ENCODE peak calls at places on chromosomes 11 and 22, in four cellular contexts. One of them, this sample, is unnamed.

GRCh38 chr11:100719362-100719761 is 32.3 kb downstream of the ARHGAP42 start:
- DNase-seq in H1: no peak
- DNase-seq in HepG2: no peak
- DNase-seq in GM12878: no peak
- DNase-seq in this sample: peak; percentile 59

GRCh38 chr11:119934866-119935265 is 203.0 kb downstream of the TRIM29 start:
- DNase-seq in HepG2: no peak
- DNase-seq in GM12878: no peak
- DNase-seq in H1: no peak
- DNase-seq in this sample: no peak

GRCh38 chr11:60978546-60979380 is 7.3 kb downstream of the CD6 start:
- DNase-seq in H1: no peak
- DNase-seq in HepG2: no peak
- DNase-seq in GM12878: peak; percentile 21
- DNase-seq in this sample: no peak

GRCh38 chr22:30717331-30717921 is 22.8 kb downstream of the OSBP2 start:
- DNase-seq in H1: no peak
- DNase-seq in GM12878: no peak
- DNase-seq in HepG2: peak; percentile 12
- DNase-seq in this sample: no peak

GRCh38 chr11:130592056-130592455 is 143.6 kb downstream of the ADAMTS15 start:
- DNase-seq in H1: no peak
- DNase-seq in HepG2: no peak
- DNase-seq in GM12878: no peak
- DNase-seq in this sample: no peak

GRCh38 chr11:115164774-115165173 is 339.4 kb downstream of the CADM1 start:
- DNase-seq in GM12878: no peak
- DNase-seq in HepG2: no peak
- DNase-seq in H1: no peak
- DNase-seq in this sample: peak; percentile 71

GRCh38 chr22:40665312-40665711 is 14.0 kb upstream of the MCHR1 start:
- DNase-seq in H1: no peak
- DNase-seq in HepG2: no peak
- DNase-seq in GM12878: no peak
- DNase-seq in this sample: no peak

GRCh38 chr22:32237905-32238304 is 17.2 kb downstream of the SLC5A4 start:
- DNase-seq in HepG2: no peak
- DNase-seq in H1: no peak
- DNase-seq in GM12878: no peak
- DNase-seq in this sample: no peak

GRCh38 chr11:19938866-19939265 is 221.4 kb downstream of the DBX1 start:
- DNase-seq in GM12878: no peak
- DNase-seq in HepG2: no peak
- DNase-seq in H1: no peak
- DNase-seq in this sample: no peak

GRCh38 chr11:69641681-69642548 is 959 bp downstream of the CCND1 start:
- DNase-seq in HepG2: no peak
- DNase-seq in GM12878: no peak
- DNase-seq in H1: no peak
- DNase-seq in this sample: no peak

GRCh38 chr11:19711911-19712280 is 741 bp upstream of the NAV2 start:
- DNase-seq in H1: no peak
- DNase-seq in HepG2: no peak
- DNase-seq in GM12878: no peak
- DNase-seq in this sample: peak; percentile 16

GRCh38 chr11:19995131-19995530 is 165.1 kb downstream of the DBX1 start:
- DNase-seq in GM12878: no peak
- DNase-seq in HepG2: peak; percentile 88
- DNase-seq in H1: no peak
- DNase-seq in this sample: no peak

GRCh38 chr11:66363805-66364535 is 7.6 kb downstream of the SLC29A2 start:
- DNase-seq in GM12878: no peak
- DNase-seq in H1: peak; percentile 99
- DNase-seq in HepG2: no peak
- DNase-seq in this sample: peak; percentile 71

GRCh38 chr11:57597971-57598830 is 716 bp downstream of the SERPING1 start:
- DNase-seq in H1: peak; percentile 87
- DNase-seq in HepG2: peak; percentile 15
- DNase-seq in GM12878: no peak
- DNase-seq in this sample: peak; percentile 77

GRCh38 chr11:26076591-26076990 is 255.3 kb upstream of the ANO3 start:
- DNase-seq in H1: no peak
- DNase-seq in HepG2: no peak
- DNase-seq in GM12878: no peak
- DNase-seq in this sample: no peak

GRCh38 chr22:38081941-38082828 is 1.8 kb downstream of the SLC16A8 start:
- DNase-seq in H1: no peak
- DNase-seq in HepG2: no peak
- DNase-seq in GM12878: no peak
- DNase-seq in this sample: no peak

GRCh38 chr11:74370122-74370521 is 28.1 kb downstream of the PGM2L1 start:
- DNase-seq in H1: no peak
- DNase-seq in HepG2: no peak
- DNase-seq in GM12878: no peak
- DNase-seq in this sample: no peak

GRCh38 chr11:12433571-12434061 is 56.2 kb downstream of the PARVA start:
- DNase-seq in GM12878: no peak
- DNase-seq in H1: no peak
- DNase-seq in HepG2: no peak
- DNase-seq in this sample: no peak

GRCh38 chr11:119694334-119694733 is 34.7 kb downstream of the NECTIN1 start:
- DNase-seq in HepG2: peak; percentile 72
- DNase-seq in H1: no peak
- DNase-seq in GM12878: no peak
- DNase-seq in this sample: no peak

GRCh38 chr11:117976445-117976844 is 9.7 kb upstream of the IL10RA start:
- DNase-seq in H1: no peak
- DNase-seq in GM12878: no peak
- DNase-seq in HepG2: no peak
- DNase-seq in this sample: no peak

GRCh38 chr11:11976476-11977187 is 31.8 kb downstream of the DKK3 start:
- DNase-seq in GM12878: no peak
- DNase-seq in H1: peak; percentile 45
- DNase-seq in HepG2: no peak
- DNase-seq in this sample: no peak

GRCh38 chr22:19776433-19777031 is 16.0 kb downstream of the TBX1 start:
- DNase-seq in GM12878: no peak
- DNase-seq in H1: no peak
- DNase-seq in HepG2: no peak
- DNase-seq in this sample: no peak

GRCh38 chr11:61447601-61448551 is 18.0 kb downstream of the SDHAF2 start:
- DNase-seq in GM12878: no peak
- DNase-seq in H1: no peak
- DNase-seq in HepG2: no peak
- DNase-seq in this sample: no peak

GRCh38 chr11:20050551-20051333 is 109.5 kb downstream of the DBX1 start:
- DNase-seq in H1: no peak
- DNase-seq in HepG2: no peak
- DNase-seq in GM12878: no peak
- DNase-seq in this sample: no peak

GRCh38 chr11:57031541-57031940 is 42.8 kb downstream of the OR5AK2 start:
- DNase-seq in HepG2: no peak
- DNase-seq in GM12878: no peak
- DNase-seq in H1: no peak
- DNase-seq in this sample: no peak

GRCh38 chr22:49333206-49333605 is 494.5 kb downstream of the BRD1 start:
- DNase-seq in GM12878: no peak
- DNase-seq in H1: peak; percentile 33
- DNase-seq in HepG2: no peak
- DNase-seq in this sample: no peak

GRCh38 chr11:76234704-76235232 is 28.5 kb upstream of the WNT11 start:
- DNase-seq in H1: peak; percentile 57
- DNase-seq in HepG2: no peak
- DNase-seq in GM12878: no peak
- DNase-seq in this sample: no peak

GRCh38 chr11:81895258-81895657 is 838.4 kb downstream of the FAM181B start:
- DNase-seq in HepG2: no peak
- DNase-seq in H1: no peak
- DNase-seq in GM12878: no peak
- DNase-seq in this sample: no peak

GRCh38 chr22:46584081-46584903 is 35.9 kb upstream of the GRAMD4 start:
- DNase-seq in HepG2: no peak
- DNase-seq in H1: peak; percentile 61
- DNase-seq in GM12878: no peak
- DNase-seq in this sample: no peak

GRCh38 chr11:19018901-19019300 is 41.6 kb downstream of the MRGPRX2 start:
- DNase-seq in GM12878: no peak
- DNase-seq in H1: peak; percentile 62
- DNase-seq in HepG2: peak; percentile 12
- DNase-seq in this sample: peak; percentile 6

GRCh38 chr11:67006029-67006884 is 16.7 kb upstream of the SYT12 start:
- DNase-seq in GM12878: no peak
- DNase-seq in HepG2: peak; percentile 52
- DNase-seq in H1: peak; percentile 80
- DNase-seq in this sample: peak; percentile 79

GRCh38 chr22:27709919-27710452 is 91.6 kb downstream of the MN1 start:
- DNase-seq in HepG2: no peak
- DNase-seq in H1: no peak
- DNase-seq in GM12878: no peak
- DNase-seq in this sample: no peak

GRCh38 chr11:57530596-57531507 is at the start of gene TIMM10:
- DNase-seq in HepG2: peak; percentile 99
- DNase-seq in H1: peak; percentile 87
- DNase-seq in GM12878: peak; percentile 95
- DNase-seq in this sample: peak; percentile 98

GRCh38 chr22:39953101-39953500 is 7.1 kb upstream of the TMA7B start:
- DNase-seq in GM12878: no peak
- DNase-seq in HepG2: no peak
- DNase-seq in H1: no peak
- DNase-seq in this sample: no peak

GRCh38 chr11:129643031-129643721 is 172.5 kb upstream of the TMEM45B start:
- DNase-seq in H1: no peak
- DNase-seq in HepG2: no peak
- DNase-seq in GM12878: no peak
- DNase-seq in this sample: no peak

GRCh38 chr11:85665756-85666155 is 827 bp upstream of the CREBZF start:
- DNase-seq in H1: no peak
- DNase-seq in HepG2: no peak
- DNase-seq in GM12878: no peak
- DNase-seq in this sample: no peak

DNA sequence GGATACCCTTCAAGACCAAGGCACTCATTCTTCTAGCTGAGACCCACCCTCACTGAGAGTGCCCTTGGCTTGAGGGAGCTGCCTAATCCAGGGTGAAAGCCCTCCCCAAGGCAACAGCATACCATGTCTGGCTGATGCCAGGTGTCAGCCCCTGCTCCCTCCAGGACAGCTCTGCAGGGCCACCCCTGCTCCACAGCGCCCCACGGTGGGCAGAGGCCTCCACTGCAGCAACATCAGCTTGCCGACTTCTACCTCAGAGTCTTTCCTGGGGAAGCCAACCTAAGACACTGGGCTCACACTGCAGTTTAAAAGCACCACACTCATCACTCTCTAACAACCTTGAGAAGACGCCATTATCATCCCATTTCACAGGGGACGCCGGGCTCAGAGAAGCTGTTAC is 29.0 kb downstream of the TTLL1 start:
- DNase-seq in GM12878: no peak
- DNase-seq in HepG2: peak; percentile 32
- DNase-seq in H1: peak; percentile 99
- DNase-seq in this sample: peak; percentile 36
- H3K4me1 ChIP-seq in GM12878: no peaks in the 10 kb centered on the region
- H3K4me1 ChIP-seq in HepG2: no peaks in the 10 kb centered on the region
- H3K4me1 ChIP-seq in H1: no peaks in the 10 kb centered on the region
- H3K4me1 ChIP-seq in this sample: no peaks in the 10 kb centered on the region

DNA sequence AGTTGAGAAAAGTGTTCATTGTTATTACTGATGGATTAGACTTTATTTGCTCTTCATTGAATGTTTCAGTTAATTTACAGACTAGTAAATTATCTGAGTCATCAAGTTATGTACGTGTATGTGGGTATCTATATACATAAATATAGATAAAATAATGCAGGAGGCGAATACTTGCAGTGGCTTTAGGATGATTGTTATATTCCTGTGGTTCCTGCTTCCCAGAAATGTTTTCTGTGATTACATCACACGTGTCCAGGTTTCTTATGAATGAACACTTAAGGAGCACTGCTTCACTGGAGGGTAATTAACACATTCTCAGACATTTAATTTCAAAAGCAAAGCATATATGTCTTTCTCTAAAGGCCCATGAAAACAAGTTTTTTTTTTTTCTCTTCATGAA is 28.4 kb downstream of the YAP1 start:
- DNase-seq in H1: no peak
- DNase-seq in HepG2: no peak
- DNase-seq in GM12878: no peak
- DNase-seq in this sample: no peak
- H3K9ac ChIP-seq in H1: no peak overlapping the region
- H3K9ac ChIP-seq in HepG2: no peak overlapping the region
- H3K9ac ChIP-seq in GM12878: no peak overlapping the region
- H3K9ac ChIP-seq in this sample: no peak overlapping the region

GRCh38 chr22:17366830-17367229 is 2.4 kb upstream of the CECR2 start:
- DNase-seq in HepG2: no peak
- DNase-seq in H1: peak; percentile 79
- DNase-seq in GM12878: no peak
- DNase-seq in this sample: no peak
- TF ChIP-seq SUZ12 in HepG2: no peak
- TF ChIP-seq SUZ12 in H1: no peak
- TF ChIP-seq SUZ12 in GM12878: no peak
- TF ChIP-seq SUZ12 in this sample: no peak

GRCh38 chr11:68564261-68564660 is 103.7 kb downstream of the PPP6R3 start:
- DNase-seq in GM12878: no peak
- DNase-seq in H1: no peak
- DNase-seq in HepG2: no peak
- DNase-seq in this sample: no peak
- H3K4me1 ChIP-seq in GM12878: peaks cover 3% of the 10 kb centered on the region
- H3K4me1 ChIP-seq in H1: no peaks in the 10 kb centered on the region
- H3K4me1 ChIP-seq in HepG2: no peaks in the 10 kb centered on the region
- H3K4me1 ChIP-seq in this sample: no peaks in the 10 kb centered on the region

DNA sequence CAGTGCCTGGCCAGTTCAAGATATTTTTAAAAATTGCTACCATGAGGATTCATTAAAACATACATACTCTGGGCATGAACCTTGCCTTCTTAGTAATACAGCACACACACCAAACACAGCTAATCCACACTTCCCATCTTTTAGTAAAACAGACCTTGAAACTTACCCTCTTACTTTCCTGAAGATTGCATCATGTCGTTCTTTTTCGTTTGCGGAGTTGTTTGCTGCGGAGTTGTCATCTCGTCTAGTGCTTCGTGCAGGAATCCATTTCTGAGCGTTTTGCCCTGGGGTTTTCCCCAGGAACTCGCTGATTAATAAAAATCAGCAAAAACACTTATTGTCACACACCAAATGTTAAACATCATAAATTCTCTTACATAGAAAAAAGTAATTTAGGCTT is 3.0 kb downstream of the EIF4G2 start:
- DNase-seq in H1: no peak
- DNase-seq in HepG2: no peak
- DNase-seq in GM12878: no peak
- DNase-seq in this sample: no peak
- H3K9ac ChIP-seq in H1: no peak overlapping the region
- H3K9ac ChIP-seq in HepG2: no peak overlapping the region
- H3K9ac ChIP-seq in GM12878: no peak overlapping the region
- H3K9ac ChIP-seq in this sample: no peak overlapping the region

GRCh38 chr11:77473801-77474508 is at the start of gene PAK1:
- DNase-seq in H1: peak; percentile 94
- DNase-seq in HepG2: peak; percentile 54
- DNase-seq in GM12878: no peak
- DNase-seq in this sample: peak; percentile 86
- TF ChIP-seq SUZ12 in H1: no peak
- TF ChIP-seq SUZ12 in HepG2: no peak
- TF ChIP-seq SUZ12 in GM12878: no peak
- TF ChIP-seq SUZ12 in this sample: no peak

GRCh38 chr11:45156201-45156600 is 9.8 kb downstream of the PRDM11 start:
- DNase-seq in H1: no peak
- DNase-seq in GM12878: no peak
- DNase-seq in HepG2: no peak
- DNase-seq in this sample: no peak
- H3K4me1 ChIP-seq in H1: no peaks in the 10 kb centered on the region
- H3K4me1 ChIP-seq in GM12878: no peaks in the 10 kb centered on the region
- H3K4me1 ChIP-seq in HepG2: peaks cover 46% of the 10 kb centered on the region
- H3K4me1 ChIP-seq in this sample: peaks cover 20% of the 10 kb centered on the region

This sample was measured in NT2/D1.